ENCODE peak calls at places on chromosomes 1 and 21, in six cellular contexts. H is cardiac fibroblast, Z is lower lobe of right lung, B is stomach, L is neuronal stem cell, Q is heart right ventricle. T is an unnamed sample.
A peak's percentile ranks its signal among the peaks of the same experiment; 100 is the strongest.

GRCh38 chr1:223758734-223759133 is 46.4 kb downstream of the CAPN2 start:
- DNase-seq in H (no peak), Z (no peak), B (no peak), L (no peak), Q (no peak), T (no peak)

GRCh38 chr21:41861255-41861654 is 17.9 kb downstream of the PRDM15 start:
- DNase-seq in H (no peak), Z (no peak), B (no peak), L (no peak), Q (no peak), T (no peak)

GRCh38 chr21:25895565-25896205 is 160.9 kb downstream of the GABPA start:
- DNase-seq in H (peak; percentile 59), Z (no peak), B (no peak), L (no peak), Q (no peak), T (no peak)

GRCh38 chr1:50980505-50980904 is 10.5 kb downstream of the CDKN2C start:
- DNase-seq in H (no peak), Z (no peak), B (no peak), L (no peak), Q (no peak), T (no peak)

GRCh38 chr1:225427249-225428065 is at the start of gene LBR:
- DNase-seq in H (peak; percentile 33), Z (peak; percentile 60), B (peak; percentile 44), L (peak; percentile 40), Q (peak; percentile 48), T (peak; percentile 44)

GRCh38 chr1:211991695-211992094 is 43.7 kb downstream of the INTS7 start:
- DNase-seq in H (no peak), Z (no peak), B (no peak), L (no peak), Q (no peak), T (no peak)

GRCh38 chr21:31873696-31874599 is 1.1 kb downstream of the HUNK start:
- DNase-seq in H (no peak), Z (peak; percentile 57), B (peak; percentile 51), L (peak; percentile 62), Q (peak; percentile 60), T (peak; percentile 85)

GRCh38 chr1:3169621-3170356 is 100.8 kb downstream of the PRDM16 start:
- DNase-seq in H (no peak), Z (no peak), B (peak; percentile 58), L (no peak), Q (no peak), T (no peak)

GRCh38 chr21:37073417-37074194 is 552 bp downstream of the TTC3 start:
- DNase-seq in H (peak; percentile 28), Z (peak; percentile 77), B (peak; percentile 53), L (no peak), Q (peak; percentile 68), T (peak; percentile 78)

GRCh38 chr1:160221089-160221488 is 15.9 kb downstream of the PEA15 start:
- DNase-seq in H (no peak), Z (no peak), B (no peak), L (no peak), Q (no peak), T (no peak)

GRCh38 chr1:147781056-147781471 is 20.7 kb upstream of the GJA5 start:
- DNase-seq in H (peak; percentile 58), Z (no peak), B (no peak), L (peak; percentile 27), Q (no peak), T (no peak)

GRCh38 chr1:60869264-60869663 is 213.1 kb upstream of the NFIA start:
- DNase-seq in H (no peak), Z (no peak), B (no peak), L (no peak), Q (no peak), T (no peak)

GRCh38 chr21:42110691-42111469 is 39.8 kb downstream of the UMODL1 start:
- DNase-seq in H (no peak), Z (no peak), B (no peak), L (no peak), Q (no peak), T (no peak)

GRCh38 chr1:232533328-232533727 is 96.6 kb downstream of the SIPA1L2 start:
- DNase-seq in H (no peak), Z (no peak), B (no peak), L (no peak), Q (no peak), T (no peak)

GRCh38 chr1:109718495-109718894 is 6.4 kb downstream of the GSTM5 start:
- DNase-seq in H (peak; percentile 27), Z (no peak), B (no peak), L (no peak), Q (no peak), T (no peak)

GRCh38 chr1:236400061-236400638 is 6.1 kb downstream of the EDARADD start:
- DNase-seq in H (no peak), Z (no peak), B (no peak), L (peak; percentile 9), Q (no peak), T (no peak)

GRCh38 chr21:29376556-29376955 is 77.8 kb downstream of the BACH1 start:
- DNase-seq in H (peak; percentile 59), Z (peak; percentile 65), B (peak; percentile 33), L (no peak), Q (peak; percentile 18), T (peak; percentile 59)

GRCh38 chr1:115426271-115426771 is 88.3 kb upstream of the NGF start:
- DNase-seq in H (peak; percentile 83), Z (no peak), B (no peak), L (no peak), Q (peak; percentile 67), T (peak; percentile 32)

GRCh38 chr1:153919879-153920852 is 2.6 kb downstream of the GATAD2B start:
- DNase-seq in H (peak; percentile 41), Z (no peak), B (no peak), L (no peak), Q (no peak), T (no peak)

GRCh38 chr21:46634966-46635323 is 529 bp upstream of the PRMT2 start:
- DNase-seq in H (peak; percentile 89), Z (peak; percentile 78), B (peak; percentile 40), L (peak; percentile 74), Q (no peak), T (no peak)

GRCh38 chr1:25820247-25821111 is 725 bp downstream of the MTFR1L start:
- DNase-seq in H (peak; percentile 71), Z (peak; percentile 75), B (peak; percentile 61), L (no peak), Q (no peak), T (no peak)

GRCh38 chr1:74731399-74732052 is 1.3 kb downstream of the CRYZ start:
- DNase-seq in H (peak; percentile 4), Z (no peak), B (peak; percentile 28), L (no peak), Q (no peak), T (peak; percentile 41)

GRCh38 chr21:16087523-16087922 is 357.7 kb downstream of the USP25 start:
- DNase-seq in H (no peak), Z (no peak), B (no peak), L (no peak), Q (no peak), T (no peak)

GRCh38 chr1:75722966-75723365 is 1.5 kb upstream of the ACADM start:
- DNase-seq in H (no peak), Z (no peak), B (no peak), L (no peak), Q (no peak), T (no peak)

GRCh38 chr21:38823737-38824123 is 18.0 kb downstream of the ETS2 start:
- DNase-seq in H (no peak), Z (no peak), B (no peak), L (no peak), Q (no peak), T (no peak)

GRCh38 chr21:45997205-45997494 is 15.6 kb downstream of the COL6A1 start:
- DNase-seq in H (no peak), Z (peak; percentile 42), B (no peak), L (no peak), Q (no peak), T (no peak)

GRCh38 chr1:17765444-17766411 is 10.6 kb downstream of the ACTL8 start:
- DNase-seq in H (peak; percentile 99), Z (no peak), B (no peak), L (no peak), Q (no peak), T (peak; percentile 7)

GRCh38 chr1:197526736-197527371 is 248.4 kb downstream of the DENND1B start:
- DNase-seq in H (peak; percentile 60), Z (no peak), B (no peak), L (no peak), Q (no peak), T (no peak)

DNA sequence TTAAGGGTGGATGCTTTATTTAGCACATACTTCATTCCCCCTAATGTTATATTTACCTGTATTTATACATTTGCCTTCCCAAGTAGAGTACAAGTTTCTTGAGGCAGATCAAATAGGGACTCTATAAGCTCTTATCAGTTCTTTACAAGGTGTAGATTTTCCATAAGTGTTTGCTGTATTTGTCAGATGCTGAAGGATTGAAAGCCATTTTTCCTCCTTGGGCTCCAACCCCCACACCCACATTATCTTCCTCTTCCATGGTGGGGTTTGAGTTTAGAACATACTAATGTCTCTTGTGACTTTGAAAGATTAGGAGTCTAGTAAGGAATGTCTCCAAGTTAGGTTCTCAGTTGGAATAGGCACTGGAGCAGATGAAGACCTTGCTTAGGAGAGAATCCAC is 2.4 kb upstream of the CHI3L2 start:
- DNase-seq in H (no peak), Z (no peak), B (no peak), L (no peak), Q (no peak), T (no peak)
- H3K4me3 ChIP-seq in H (no peak overlapping the region), Z (no peak overlapping the region), B (no peak overlapping the region), L (no peak overlapping the region), Q (no peak overlapping the region), T (no peak overlapping the region)

GRCh38 chr1:54403808-54404261 is 2.4 kb downstream of the SSBP3 start:
- DNase-seq in H (peak; percentile 74), Z (no peak), B (no peak), L (no peak), Q (no peak), T (no peak)
- H3K4me3 ChIP-seq in H (no peak overlapping the region), Z (peak overlapping the region; percentile 83), B (peak overlapping the region; percentile 97), L (peak overlapping the region; percentile 94), Q (no peak overlapping the region), T (no peak overlapping the region)

GRCh38 chr1:145759713-145760112 is 40.4 kb downstream of the CD160 start:
- DNase-seq in H (no peak), Z (no peak), B (no peak), L (no peak), Q (no peak), T (no peak)

GRCh38 chr1:145758575-145758974 is 39.3 kb downstream of the CD160 start:
- DNase-seq in H (no peak), Z (no peak), B (no peak), L (no peak), Q (no peak), T (no peak)

GRCh38 chr1:145757420-145757819 is 38.1 kb downstream of the CD160 start:
- DNase-seq in H (peak; percentile 18), Z (no peak), B (no peak), L (no peak), Q (no peak), T (no peak)

DNA sequence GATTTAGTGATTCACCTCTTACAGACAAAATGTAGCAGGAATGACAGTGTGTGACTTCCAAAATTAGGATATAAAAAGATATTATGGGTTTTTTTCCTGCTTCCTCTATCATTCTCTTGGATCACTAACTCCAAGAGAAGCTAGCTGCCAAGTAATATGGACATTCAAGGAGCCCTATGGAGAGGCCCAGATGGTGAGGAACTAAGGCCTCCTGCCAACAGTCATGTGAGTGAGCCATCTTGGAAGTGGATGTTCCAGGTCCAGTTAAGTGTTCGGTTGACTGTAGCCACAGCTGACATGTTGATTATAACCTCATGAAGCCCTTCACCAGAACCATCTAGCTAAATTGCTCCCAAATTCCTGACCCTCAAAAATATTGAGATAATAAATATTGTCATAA is 38.8 kb downstream of the CD160 start:
- DNase-seq in H (no peak), Z (no peak), B (no peak), L (no peak), Q (no peak), T (no peak)
- H3K4me3 ChIP-seq in H (no peak overlapping the region), Z (no peak overlapping the region), B (no peak overlapping the region), L (no peak overlapping the region), Q (no peak overlapping the region), T (no peak overlapping the region)

GRCh38 chr1:167489581-167490340 is 28.6 kb downstream of the CD247 start:
- DNase-seq in H (no peak), Z (no peak), B (no peak), L (peak; percentile 89), Q (no peak), T (no peak)
- H3K4me3 ChIP-seq in H (no peak overlapping the region), Z (no peak overlapping the region), B (no peak overlapping the region), L (peak overlapping the region; percentile 2), Q (no peak overlapping the region), T (no peak overlapping the region)

T was measured in pancreas.